ENCODE peak calls at places on chromosomes 5 and 9, in five cellular contexts. Q is heart left ventricle, R is right lobe of liver, A is adrenal gland, V is breast epithelium. X is an unnamed sample.

GRCh38 chr5:141691286-141691866 is 9.3 kb upstream of the ARAP3 start:
- DNase-seq in Q (no peak), R (no peak), A (no peak), V (no peak), X (no peak)

GRCh38 chr9:36486933-36487481 is 85.7 kb upstream of the MELK start:
- DNase-seq in Q (peak; percentile 66), R (peak; percentile 67), A (peak; percentile 58), V (peak; percentile 19), X (peak; percentile 60)

GRCh38 chr9:26746357-26747072 is 146.1 kb downstream of the CAAP1 start:
- DNase-seq in Q (no peak), R (no peak), A (no peak), V (no peak), X (peak; percentile 21)

GRCh38 chr5:146722361-146722779 is 156.2 kb downstream of the PPP2R2B start:
- DNase-seq in Q (no peak), R (no peak), A (no peak), V (no peak), X (no peak)

GRCh38 chr5:24487371-24487770 is 157.4 kb downstream of the CDH10 start:
- DNase-seq in Q (no peak), R (no peak), A (no peak), V (no peak), X (no peak)

GRCh38 chr9:13189362-13189761 is 90.1 kb downstream of the MPDZ start:
- DNase-seq in Q (no peak), R (no peak), A (no peak), V (no peak), X (no peak)

GRCh38 chr9:114386886-114387677 is 700 bp downstream of the AKNA start:
- DNase-seq in Q (no peak), R (peak; percentile 54), A (no peak), V (no peak), X (peak; percentile 72)

GRCh38 chr5:124057815-124058231 is 545.8 kb downstream of the CSNK1G3 start:
- DNase-seq in Q (no peak), R (no peak), A (no peak), V (no peak), X (no peak)

GRCh38 chr9:131582466-131583341 is 37.4 kb downstream of the PRRT1B start:
- DNase-seq in Q (no peak), R (no peak), A (no peak), V (no peak), X (no peak)

GRCh38 chr9:92641092-92641809 is 28.7 kb downstream of the IPPK start:
- DNase-seq in Q (no peak), R (no peak), A (no peak), V (no peak), X (no peak)

GRCh38 chr5:122126711-122127385 is 2.5 kb upstream of the ZNF474 start:
- DNase-seq in Q (no peak), R (no peak), A (no peak), V (no peak), X (no peak)

GRCh38 chr5:61256474-61256873 is 75.6 kb upstream of the ZSWIM6 start:
- DNase-seq in Q (peak; percentile 42), R (no peak), A (peak; percentile 51), V (no peak), X (peak; percentile 91)

GRCh38 chr9:4574657-4575243 is 84.5 kb downstream of the SLC1A1 start:
- DNase-seq in Q (no peak), R (peak; percentile 50), A (no peak), V (no peak), X (no peak)

GRCh38 chr5:69048233-69048632 is 45.6 kb upstream of the SLC30A5 start:
- DNase-seq in Q (no peak), R (no peak), A (no peak), V (no peak), X (no peak)

GRCh38 chr9:124880501-124880900 is 18.6 kb downstream of the ARPC5L start:
- DNase-seq in Q (no peak), R (no peak), A (no peak), V (no peak), X (no peak)

GRCh38 chr5:172458956-172459355 is 4.6 kb upstream of the SH3PXD2B start:
- DNase-seq in Q (no peak), R (no peak), A (no peak), V (no peak), X (peak; percentile 6)

GRCh38 chr9:89664896-89665329 is 60.1 kb downstream of the GADD45G start:
- DNase-seq in Q (no peak), R (no peak), A (no peak), V (peak; percentile 93), X (peak; percentile 93)

GRCh38 chr5:179553006-179553405 is 2.7 kb downstream of the RUFY1 start:
- DNase-seq in Q (no peak), R (no peak), A (no peak), V (no peak), X (no peak)

GRCh38 chr5:88734191-88734640 is 148.8 kb downstream of the MEF2C start:
- DNase-seq in Q (no peak), R (no peak), A (peak; percentile 62), V (no peak), X (no peak)

GRCh38 chr5:104661256-104661655 is 1098.7 kb upstream of the NUDT12 start:
- DNase-seq in Q (no peak), R (no peak), A (no peak), V (no peak), X (no peak)

GRCh38 chr5:71925608-71926091 is 181.6 kb upstream of the MAP1B start:
- DNase-seq in Q (peak; percentile 59), R (no peak), A (no peak), V (no peak), X (no peak)

GRCh38 chr5:155700333-155700732 is 626.6 kb upstream of the SGCD start:
- DNase-seq in Q (no peak), R (no peak), A (no peak), V (no peak), X (no peak)

GRCh38 chr5:175700991-175701390 is 43.1 kb downstream of the HRH2 start:
- DNase-seq in Q (no peak), R (no peak), A (no peak), V (no peak), X (no peak)

GRCh38 chr5:115875447-115875846 is 33.7 kb downstream of the AP3S1 start:
- DNase-seq in Q (no peak), R (no peak), A (no peak), V (no peak), X (no peak)

GRCh38 chr5:137611011-137611580 is 112.0 kb upstream of the SPOCK1 start:
- DNase-seq in Q (no peak), R (no peak), A (no peak), V (no peak), X (no peak)

GRCh38 chr5:159091051-159091450 is 8.7 kb downstream of the EBF1 start:
- DNase-seq in Q (no peak), R (no peak), A (no peak), V (no peak), X (no peak)

GRCh38 chr5:159089675-159090074 is 10.0 kb downstream of the EBF1 start:
- DNase-seq in Q (no peak), R (no peak), A (no peak), V (no peak), X (no peak)

GRCh38 chr5:159091596-159091995 is 8.1 kb downstream of the EBF1 start:
- DNase-seq in Q (no peak), R (no peak), A (no peak), V (no peak), X (no peak)

GRCh38 chr5:159094745-159095144 is 5.0 kb downstream of the EBF1 start:
- DNase-seq in Q (peak; percentile 78), R (peak; percentile 37), A (peak; percentile 71), V (no peak), X (peak; percentile 53)

DNA sequence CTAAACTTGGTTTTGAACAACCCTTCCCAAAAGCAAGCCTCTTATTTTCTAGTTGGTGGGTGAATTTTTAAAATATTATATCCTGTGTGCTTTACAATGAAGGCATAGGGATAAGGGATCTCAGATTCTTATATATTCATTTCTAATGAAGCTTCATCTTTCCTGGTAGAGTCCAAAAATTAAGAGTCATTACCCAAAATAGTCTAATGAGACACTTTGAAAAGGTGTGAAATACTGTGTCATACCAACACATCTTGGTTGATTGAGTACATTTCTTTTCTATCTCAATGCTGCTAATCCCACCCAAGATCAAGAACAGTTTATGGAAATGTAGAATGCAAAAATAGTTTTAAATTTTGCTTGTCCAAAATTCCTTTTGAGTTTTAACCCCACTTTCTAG is 7.4 kb downstream of the EBF1 start:
- DNase-seq in Q (no peak), R (no peak), A (no peak), V (no peak), X (no peak)
- H3K27me3 ChIP-seq in Q (no peaks in the 10 kb centered on the region), R (peaks cover 14% of the 10 kb centered on the region), A (no peaks in the 10 kb centered on the region), V (peaks cover 7% of the 10 kb centered on the region), X (no peaks in the 10 kb centered on the region)

DNA sequence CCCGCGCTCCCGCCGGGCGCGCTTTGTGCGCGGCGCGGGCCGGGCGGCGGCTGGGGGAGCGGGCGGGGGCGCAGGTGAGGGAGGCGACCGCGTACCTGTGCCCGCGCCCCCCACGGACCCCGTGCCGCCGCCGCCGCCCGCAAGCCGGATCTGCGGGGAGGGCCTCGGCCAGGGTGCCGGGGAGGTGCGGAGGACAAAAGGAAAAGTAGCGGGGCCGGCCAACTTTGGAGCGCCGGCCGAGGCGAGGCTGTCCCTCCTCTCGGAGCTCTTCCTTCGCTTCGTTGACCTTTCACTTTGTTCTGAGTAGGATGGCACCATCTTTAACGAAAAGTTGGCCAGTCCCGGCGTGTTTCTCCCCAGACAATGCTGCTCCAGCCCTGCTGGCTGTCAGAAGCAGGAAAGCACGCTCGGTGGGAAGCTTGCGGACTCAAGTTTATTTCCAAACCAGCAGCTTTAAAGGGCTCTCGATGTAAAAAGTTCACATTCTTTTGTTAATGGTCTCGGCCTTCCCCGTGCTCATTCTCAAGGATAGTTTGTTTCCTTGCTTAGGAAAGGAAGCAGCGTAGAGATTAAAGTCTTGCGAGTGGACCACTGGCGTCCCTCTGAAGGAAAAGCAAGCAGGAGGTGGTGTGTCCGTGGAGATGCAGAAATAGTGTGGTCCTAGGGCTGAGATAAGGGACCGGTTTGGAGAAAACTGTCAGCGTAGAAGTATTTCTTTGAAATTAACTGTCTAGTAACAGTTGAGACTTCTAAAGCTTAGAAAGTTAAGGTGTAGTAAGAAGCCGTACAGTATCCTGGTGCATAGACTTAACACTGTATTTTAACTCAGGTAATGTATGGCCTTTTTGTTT is 660 bp downstream of the EHMT1 start:
- DNase-seq in Q (no peak), R (peak; percentile 48), A (peak; percentile 58), V (no peak), X (no peak)
- TF ChIP-seq CTCF in Q (no peak), R (no peak), A (no peak), V (no peak), X (no peak)

GRCh38 chr5:100757618-100758017 is 145.5 kb downstream of the ST8SIA4 start:
- DNase-seq in Q (no peak), R (no peak), A (no peak), V (no peak), X (no peak)
- TF ChIP-seq POLR2A in Q (no peak), R (no peak), A (no peak), V (no peak), X (no peak)

GRCh38 chr5:159969966-159970365 is 39.0 kb upstream of the TTC1 start:
- DNase-seq in Q (no peak), R (no peak), A (no peak), V (no peak), X (no peak)
- H3K27me3 ChIP-seq in Q (peaks cover 10% of the 10 kb centered on the region), R (no peaks in the 10 kb centered on the region), A (peaks cover 33% of the 10 kb centered on the region), V (peaks cover 41% of the 10 kb centered on the region), X (no peaks in the 10 kb centered on the region)